ENCODE peak calls at places on chromosomes 7 and 10, in four cellular contexts. L, A, M and J are unnamed samples.

GRCh38 chr7:3880221-3880935 is 579.3 kb downstream of the SDK1 start:
- DNase-seq in A (no peak), M (peak; percentile 3), L (no peak), J (no peak)

GRCh38 chr7:75756340-75757297 is 15.4 kb downstream of the CCL26 start:
- DNase-seq in M (peak; percentile 66), A (peak; percentile 30), L (no peak), J (no peak)

GRCh38 chr10:73910764-73911552 is at the start of gene PLAU:
- DNase-seq in A (no peak), M (peak; percentile 82), L (peak; percentile 55), J (peak; percentile 70)

GRCh38 chr10:34661580-34661979 is 153.5 kb downstream of the PARD3 start:
- DNase-seq in A (no peak), L (no peak), M (no peak), J (no peak)

GRCh38 chr7:142739927-142740492 is 9.3 kb upstream of the PRSS1 start:
- DNase-seq in L (no peak), A (peak; percentile 82), M (peak; percentile 18), J (no peak)

GRCh38 chr10:80460399-80461207 is 6.5 kb downstream of the TSPAN14 start:
- DNase-seq in M (peak; percentile 90), A (no peak), L (no peak), J (no peak)

GRCh38 chr7:2403718-2404648 is 572 bp downstream of the CHST12 start:
- DNase-seq in L (peak; percentile 59), M (peak; percentile 68), A (peak; percentile 41), J (peak; percentile 64)

GRCh38 chr10:111732116-111732785 is 451.3 kb downstream of the GPAM start:
- DNase-seq in M (no peak), A (no peak), L (no peak), J (no peak)

GRCh38 chr10:22792161-22792560 is 77.8 kb upstream of the PIP4K2A start:
- DNase-seq in M (no peak), A (no peak), L (no peak), J (no peak)

GRCh38 chr10:69730251-69731156 is 71.2 kb upstream of the COL13A1 start:
- DNase-seq in M (no peak), L (no peak), A (no peak), J (no peak)

DNA sequence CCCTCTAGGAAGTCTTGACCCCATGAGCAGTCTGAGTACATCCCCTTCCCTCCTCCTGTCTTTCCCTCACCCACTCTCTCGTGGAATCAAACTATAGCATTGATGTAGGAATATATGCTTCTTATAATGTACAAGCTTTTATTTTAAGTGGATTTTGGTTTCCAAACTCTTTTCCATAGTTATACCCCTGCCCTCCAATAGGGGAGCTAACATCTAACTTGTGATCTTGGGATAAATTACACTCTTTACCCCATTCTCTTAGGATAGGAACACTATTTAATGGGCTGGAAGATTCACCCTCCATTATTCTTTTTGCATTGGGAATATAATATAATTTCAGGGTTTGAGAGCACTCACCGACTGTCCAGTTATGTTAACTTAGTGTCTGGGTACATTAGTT is 465.9 kb downstream of the GATA3 start:
- DNase-seq in A (no peak), M (no peak), L (no peak), J (no peak)
- TF ChIP-seq CTCF in A (peak; percentile 14), M (no peak), L (peak; percentile 14), J (no peak)

GRCh38 chr10:131938681-131939080 is 37.9 kb downstream of the PPP2R2D start:
- DNase-seq in M (no peak), A (no peak), L (peak; percentile 31), J (no peak)

GRCh38 chr10:131942455-131942854 is 39.3 kb downstream of the BNIP3 start:
- DNase-seq in L (no peak), A (no peak), M (no peak), J (no peak)

GRCh38 chr10:131946321-131946751 is 35.4 kb downstream of the BNIP3 start:
- DNase-seq in A (no peak), M (no peak), L (no peak), J (no peak)

GRCh38 chr10:131946880-131947279 is 34.8 kb downstream of the BNIP3 start:
- DNase-seq in M (no peak), L (peak; percentile 23), A (no peak), J (no peak)

DNA sequence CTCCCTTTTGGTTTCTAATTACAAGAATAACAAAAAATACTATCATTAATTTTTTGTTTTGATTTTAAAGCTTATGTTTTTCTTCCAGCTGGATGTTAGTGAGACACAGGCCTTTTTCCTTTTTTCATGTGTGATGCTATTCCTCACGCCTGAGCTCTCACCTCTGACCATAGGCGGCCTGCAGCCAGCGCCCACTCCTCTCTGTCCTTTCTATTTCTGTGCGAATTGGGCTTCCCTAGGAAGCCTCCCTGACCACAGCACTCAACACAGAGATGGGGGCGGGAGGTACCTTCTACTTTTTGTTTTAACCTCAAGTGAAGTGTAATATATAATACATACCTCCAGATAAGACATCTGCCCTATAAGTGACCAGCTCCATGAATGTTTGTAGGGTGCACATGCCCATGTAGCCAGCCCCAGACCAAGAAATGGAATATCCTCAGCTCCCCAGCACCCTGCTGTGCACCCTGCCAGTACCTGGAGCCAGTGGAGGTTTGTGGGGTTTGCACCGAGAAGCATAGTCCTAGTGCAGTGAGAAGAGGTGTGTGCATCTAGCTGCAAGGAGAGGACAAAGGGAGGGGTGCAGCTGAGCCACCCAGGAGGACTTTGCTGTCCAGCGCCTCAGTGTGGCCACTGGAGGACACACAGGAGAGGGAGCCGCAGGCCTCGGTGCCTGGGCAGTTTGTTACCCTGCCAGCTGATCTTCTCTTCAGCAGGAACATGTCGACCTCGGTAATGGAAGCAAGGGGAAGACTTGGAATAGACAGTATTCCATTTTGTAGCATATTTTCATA is 38.5 kb downstream of the BNIP3 start:
- DNase-seq in M (peak; percentile 78), A (no peak), L (peak; percentile 48), J (no peak)
- TF ChIP-seq CTCF in M (peak; percentile 83), A (no peak), L (peak; percentile 35), J (no peak)

GRCh38 chr7:131328387-131329175 is 905 bp downstream of the MKLN1 start:
- DNase-seq in A (peak; percentile 20), M (no peak), L (no peak), J (peak; percentile 34)
- TF ChIP-seq CTCF in A (no peak), M (no peak), L (no peak), J (no peak)

GRCh38 chr10:127813290-127813689 is 76.3 kb downstream of the FOXI2 start:
- DNase-seq in A (peak; percentile 22), L (no peak), M (peak; percentile 63), J (no peak)

GRCh38 chr10:127815147-127815546 is 77.6 kb downstream of the CLRN3 start:
- DNase-seq in M (peak; percentile 25), L (no peak), A (peak; percentile 18), J (no peak)
- TF ChIP-seq CTCF in M (no peak), L (peak; percentile 15), A (peak; percentile 39), J (no peak)

DNA sequence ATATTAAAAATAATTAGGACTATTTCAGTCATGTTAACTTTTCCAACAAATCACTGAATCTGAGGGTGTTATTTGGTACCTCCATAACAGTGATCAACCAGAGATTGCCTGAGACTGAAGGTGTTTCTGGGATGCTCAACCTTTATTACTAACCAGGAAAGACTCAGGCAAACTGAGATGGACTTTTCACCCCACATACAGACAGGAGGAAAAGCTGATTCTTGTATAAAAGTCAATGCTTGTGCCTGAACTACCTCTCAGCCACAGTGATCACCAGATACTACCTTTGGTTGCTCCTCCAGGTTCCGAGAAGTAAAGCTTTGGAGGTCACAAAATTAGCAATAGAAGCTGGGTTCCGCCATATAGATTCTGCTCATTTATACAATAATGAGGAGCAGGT is 1.9 kb downstream of the AKR1C3 start:
- DNase-seq in M (no peak), L (no peak), A (no peak), J (no peak)
- TF ChIP-seq CTCF in M (no peak), L (no peak), A (no peak), J (no peak)

GRCh38 chr7:155365146-155365874 is 67.6 kb downstream of the INSIG1 start:
- DNase-seq in M (no peak), A (no peak), L (peak; percentile 19), J (no peak)

GRCh38 chr7:155362380-155363145 is 64.9 kb downstream of the INSIG1 start:
- DNase-seq in M (no peak), L (peak; percentile 23), A (peak; percentile 2), J (no peak)

GRCh38 chr7:155361947-155362346 is 64.3 kb downstream of the INSIG1 start:
- DNase-seq in L (peak; percentile 23), A (peak; percentile 5), M (no peak), J (no peak)

GRCh38 chr7:155363146-155363539 is 65.5 kb downstream of the INSIG1 start:
- DNase-seq in A (peak; percentile 3), M (no peak), L (peak; percentile 13), J (no peak)

GRCh38 chr7:155363852-155364600 is 66.3 kb downstream of the INSIG1 start:
- DNase-seq in M (no peak), A (peak; percentile 8), L (peak; percentile 56), J (no peak)
- TF ChIP-seq CTCF in M (peak; percentile 34), A (peak; percentile 31), L (peak; percentile 22), J (peak; percentile 15)

DNA sequence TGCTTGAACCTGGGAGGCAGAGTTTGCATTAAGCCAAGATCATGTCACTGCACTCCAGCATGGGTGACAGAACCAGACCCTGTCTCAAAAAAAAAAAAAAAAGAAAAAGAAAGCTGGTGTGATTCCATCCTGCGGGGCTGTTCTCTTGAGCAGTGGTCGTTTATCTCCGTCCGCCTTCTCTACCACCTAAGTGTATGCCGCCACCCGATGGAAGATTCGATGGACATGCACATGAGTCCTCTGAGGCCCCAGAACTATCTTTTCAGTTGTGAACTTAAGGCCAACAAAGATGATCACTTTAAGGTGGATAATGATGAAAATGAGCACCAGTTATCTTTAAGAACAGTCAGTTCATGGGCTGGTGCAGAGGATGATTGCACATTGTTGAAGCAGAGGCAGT is 65.7 kb downstream of the ABRAXAS2 start:
- DNase-seq in M (peak; percentile 37), A (no peak), L (no peak), J (no peak)
- TF ChIP-seq CTCF in M (peak; percentile 69), A (no peak), L (no peak), J (no peak)

GRCh38 chr7:81484266-81484665 is 285.6 kb downstream of the HGF start:
- DNase-seq in M (peak; percentile 71), L (no peak), A (peak; percentile 49), J (no peak)

GRCh38 chr7:81478664-81479063 is 291.2 kb downstream of the HGF start:
- DNase-seq in L (no peak), A (no peak), M (no peak), J (no peak)

GRCh38 chr7:81487512-81487911 is 282.3 kb downstream of the HGF start:
- DNase-seq in L (no peak), A (no peak), M (no peak), J (no peak)

GRCh38 chr7:81488210-81488609 is 281.6 kb downstream of the HGF start:
- DNase-seq in L (no peak), A (no peak), M (no peak), J (no peak)

DNA sequence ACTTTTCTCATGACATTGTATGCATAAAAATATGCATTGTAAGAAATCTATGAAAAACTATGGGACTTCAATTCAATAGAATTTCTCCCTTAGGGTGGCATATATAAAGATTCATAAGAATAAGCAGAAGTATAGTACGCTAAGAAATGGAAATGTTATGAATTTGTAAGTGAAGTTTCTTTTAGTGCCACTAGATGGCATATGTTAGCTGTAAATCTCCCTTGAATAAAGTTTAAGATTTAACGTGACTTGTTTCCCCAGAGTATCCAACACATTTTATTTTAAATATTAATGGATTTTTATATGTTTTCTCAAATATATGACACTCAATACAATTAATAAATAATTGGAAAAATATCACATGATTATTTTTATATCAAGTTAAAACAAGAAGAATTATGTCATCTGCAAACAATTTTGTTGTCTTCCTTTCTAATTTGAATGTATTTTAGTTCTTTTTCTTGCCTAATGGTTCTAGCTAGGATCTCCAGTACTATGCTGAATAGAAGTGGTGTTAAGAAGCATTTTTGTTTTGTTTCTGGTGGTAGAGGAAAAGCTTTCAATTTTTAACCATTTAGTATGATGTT is 287.2 kb downstream of the HGF start:
- DNase-seq in M (peak; percentile 37), A (peak; percentile 43), L (no peak), J (peak; percentile 12)
- TF ChIP-seq CTCF in M (no peak), A (peak; percentile 50), L (peak; percentile 72), J (no peak)